ENCODE peak calls at places on chromosomes 7 and 10, in nine cellular contexts. One of them, this sample, is unnamed.

GRCh38 chr7:95420996-95421846 is 13.6 kb downstream of the PON2 start:
- DNase-seq in AG04450: peak; percentile 63
- DNase-seq in tibial nerve: no peak
- DNase-seq in esophagus squamous epithelium: no peak
- DNase-seq in testis: no peak
- DNase-seq in Panc1: no peak
- DNase-seq in upper lobe of right lung: no peak
- DNase-seq in A673: no peak
- DNase-seq in heart right ventricle: no peak
- DNase-seq in this sample: peak; percentile 47

GRCh38 chr7:28672397-28672797 is 260.1 kb downstream of the CREB5 start:
- DNase-seq in AG04450: no peak
- DNase-seq in tibial nerve: no peak
- DNase-seq in esophagus squamous epithelium: no peak
- DNase-seq in testis: no peak
- DNase-seq in Panc1: no peak
- DNase-seq in upper lobe of right lung: no peak
- DNase-seq in A673: no peak
- DNase-seq in heart right ventricle: no peak
- DNase-seq in this sample: no peak

GRCh38 chr7:92221766-92222165 is 23.9 kb downstream of the KRIT1 start:
- DNase-seq in AG04450: no peak
- DNase-seq in tibial nerve: no peak
- DNase-seq in esophagus squamous epithelium: no peak
- DNase-seq in testis: no peak
- DNase-seq in Panc1: no peak
- DNase-seq in upper lobe of right lung: no peak
- DNase-seq in A673: no peak
- DNase-seq in heart right ventricle: no peak
- DNase-seq in this sample: no peak

GRCh38 chr7:21704362-21704761 is 161.5 kb downstream of the DNAH11 start:
- DNase-seq in AG04450: no peak
- DNase-seq in tibial nerve: no peak
- DNase-seq in esophagus squamous epithelium: no peak
- DNase-seq in testis: no peak
- DNase-seq in Panc1: no peak
- DNase-seq in upper lobe of right lung: no peak
- DNase-seq in A673: no peak
- DNase-seq in heart right ventricle: no peak
- DNase-seq in this sample: no peak

GRCh38 chr10:29619273-29619672 is 15.5 kb downstream of the SVIL start:
- DNase-seq in AG04450: peak; percentile 49
- DNase-seq in tibial nerve: no peak
- DNase-seq in esophagus squamous epithelium: no peak
- DNase-seq in testis: no peak
- DNase-seq in Panc1: no peak
- DNase-seq in upper lobe of right lung: no peak
- DNase-seq in A673: no peak
- DNase-seq in heart right ventricle: no peak
- DNase-seq in this sample: no peak

GRCh38 chr10:31526681-31527080 is 207.7 kb downstream of the ZEB1 start:
- DNase-seq in AG04450: no peak
- DNase-seq in tibial nerve: no peak
- DNase-seq in esophagus squamous epithelium: no peak
- DNase-seq in testis: no peak
- DNase-seq in Panc1: no peak
- DNase-seq in upper lobe of right lung: no peak
- DNase-seq in A673: no peak
- DNase-seq in heart right ventricle: no peak
- DNase-seq in this sample: peak; percentile 39

GRCh38 chr10:6990891-6991290 is 410.8 kb upstream of the PRKCQ start:
- DNase-seq in AG04450: no peak
- DNase-seq in tibial nerve: no peak
- DNase-seq in esophagus squamous epithelium: no peak
- DNase-seq in testis: no peak
- DNase-seq in Panc1: no peak
- DNase-seq in upper lobe of right lung: no peak
- DNase-seq in A673: no peak
- DNase-seq in heart right ventricle: no peak
- DNase-seq in this sample: no peak

GRCh38 chr7:75909521-75910132 is 5.3 kb upstream of the POR start:
- DNase-seq in AG04450: no peak
- DNase-seq in tibial nerve: no peak
- DNase-seq in esophagus squamous epithelium: no peak
- DNase-seq in testis: no peak
- DNase-seq in Panc1: no peak
- DNase-seq in upper lobe of right lung: no peak
- DNase-seq in A673: no peak
- DNase-seq in heart right ventricle: no peak
- DNase-seq in this sample: no peak

GRCh38 chr7:1844956-1845390 is 174.9 kb downstream of the ELFN1 start:
- DNase-seq in AG04450: no peak
- DNase-seq in tibial nerve: no peak
- DNase-seq in esophagus squamous epithelium: no peak
- DNase-seq in testis: peak; percentile 87
- DNase-seq in Panc1: no peak
- DNase-seq in upper lobe of right lung: peak; percentile 61
- DNase-seq in A673: no peak
- DNase-seq in heart right ventricle: peak; percentile 7
- DNase-seq in this sample: no peak

GRCh38 chr10:117762819-117763172 is 220.2 kb downstream of the EMX2 start:
- DNase-seq in AG04450: no peak
- DNase-seq in tibial nerve: no peak
- DNase-seq in esophagus squamous epithelium: no peak
- DNase-seq in testis: no peak
- DNase-seq in Panc1: no peak
- DNase-seq in upper lobe of right lung: no peak
- DNase-seq in A673: peak; percentile 36
- DNase-seq in heart right ventricle: no peak
- DNase-seq in this sample: no peak

GRCh38 chr7:1707756-1708611 is 37.9 kb downstream of the ELFN1 start:
- DNase-seq in AG04450: no peak
- DNase-seq in tibial nerve: no peak
- DNase-seq in esophagus squamous epithelium: no peak
- DNase-seq in testis: no peak
- DNase-seq in Panc1: no peak
- DNase-seq in upper lobe of right lung: peak; percentile 44
- DNase-seq in A673: no peak
- DNase-seq in heart right ventricle: no peak
- DNase-seq in this sample: no peak

GRCh38 chr7:159083698-159084068 is 61.0 kb downstream of the VIPR2 start:
- DNase-seq in AG04450: no peak
- DNase-seq in tibial nerve: no peak
- DNase-seq in esophagus squamous epithelium: no peak
- DNase-seq in testis: no peak
- DNase-seq in Panc1: no peak
- DNase-seq in upper lobe of right lung: no peak
- DNase-seq in A673: no peak
- DNase-seq in heart right ventricle: no peak
- DNase-seq in this sample: no peak

GRCh38 chr10:97549587-97550322 is 22.8 kb upstream of the ANKRD2 start:
- DNase-seq in AG04450: no peak
- DNase-seq in tibial nerve: no peak
- DNase-seq in esophagus squamous epithelium: no peak
- DNase-seq in testis: peak; percentile 54
- DNase-seq in Panc1: no peak
- DNase-seq in upper lobe of right lung: no peak
- DNase-seq in A673: no peak
- DNase-seq in heart right ventricle: no peak
- DNase-seq in this sample: no peak
- H3K27ac ChIP-seq in AG04450: peak overlapping the region; percentile 31
- H3K27ac ChIP-seq in tibial nerve: no peak overlapping the region
- H3K27ac ChIP-seq in esophagus squamous epithelium: peak overlapping the region; percentile 29
- H3K27ac ChIP-seq in testis: peak overlapping the region; percentile 83
- H3K27ac ChIP-seq in Panc1: peak overlapping the region; percentile 81
- H3K27ac ChIP-seq in upper lobe of right lung: peak overlapping the region; percentile 30
- H3K27ac ChIP-seq in A673: no peak overlapping the region
- H3K27ac ChIP-seq in heart right ventricle: no peak overlapping the region
- H3K27ac ChIP-seq in this sample: no peak overlapping the region

GRCh38 chr7:139431010-139431409 is 52.5 kb downstream of the KLRG2 start:
- DNase-seq in AG04450: no peak
- DNase-seq in tibial nerve: no peak
- DNase-seq in esophagus squamous epithelium: no peak
- DNase-seq in testis: no peak
- DNase-seq in Panc1: no peak
- DNase-seq in upper lobe of right lung: no peak
- DNase-seq in A673: no peak
- DNase-seq in heart right ventricle: no peak
- DNase-seq in this sample: no peak
- H3K27me3 ChIP-seq in AG04450: no peaks in the 10 kb centered on the region
- H3K27me3 ChIP-seq in tibial nerve: no peaks in the 10 kb centered on the region
- H3K27me3 ChIP-seq in esophagus squamous epithelium: no peaks in the 10 kb centered on the region
- H3K27me3 ChIP-seq in testis: no peaks in the 10 kb centered on the region
- H3K27me3 ChIP-seq in Panc1: no peaks in the 10 kb centered on the region
- H3K27me3 ChIP-seq in upper lobe of right lung: no peaks in the 10 kb centered on the region
- H3K27me3 ChIP-seq in A673: no peaks in the 10 kb centered on the region
- H3K27me3 ChIP-seq in heart right ventricle: no peaks in the 10 kb centered on the region
- H3K27me3 ChIP-seq in this sample: no peaks in the 10 kb centered on the region

GRCh38 chr10:125977206-125977605 is 80.8 kb downstream of the FANK1 start:
- DNase-seq in AG04450: no peak
- DNase-seq in tibial nerve: no peak
- DNase-seq in esophagus squamous epithelium: no peak
- DNase-seq in testis: no peak
- DNase-seq in Panc1: no peak
- DNase-seq in upper lobe of right lung: no peak
- DNase-seq in A673: peak; percentile 25
- DNase-seq in heart right ventricle: no peak
- DNase-seq in this sample: no peak
- TF ChIP-seq CTCF in AG04450: no peak
- TF ChIP-seq CTCF in tibial nerve: no peak
- TF ChIP-seq CTCF in esophagus squamous epithelium: no peak
- TF ChIP-seq CTCF in testis: no peak
- TF ChIP-seq CTCF in Panc1: peak; percentile 67
- TF ChIP-seq CTCF in upper lobe of right lung: no peak
- TF ChIP-seq CTCF in A673: peak; percentile 58
- TF ChIP-seq CTCF in heart right ventricle: no peak
- TF ChIP-seq CTCF in this sample: peak; percentile 41

GRCh38 chr7:131498237-131498885 is 58.1 kb downstream of the PODXL start:
- DNase-seq in AG04450: no peak
- DNase-seq in tibial nerve: no peak
- DNase-seq in esophagus squamous epithelium: no peak
- DNase-seq in testis: no peak
- DNase-seq in Panc1: no peak
- DNase-seq in upper lobe of right lung: no peak
- DNase-seq in A673: no peak
- DNase-seq in heart right ventricle: no peak
- DNase-seq in this sample: no peak
- H3K27ac ChIP-seq in AG04450: no peak overlapping the region
- H3K27ac ChIP-seq in tibial nerve: no peak overlapping the region
- H3K27ac ChIP-seq in esophagus squamous epithelium: no peak overlapping the region
- H3K27ac ChIP-seq in testis: no peak overlapping the region
- H3K27ac ChIP-seq in Panc1: no peak overlapping the region
- H3K27ac ChIP-seq in upper lobe of right lung: no peak overlapping the region
- H3K27ac ChIP-seq in A673: no peak overlapping the region
- H3K27ac ChIP-seq in heart right ventricle: no peak overlapping the region
- H3K27ac ChIP-seq in this sample: no peak overlapping the region

DNA sequence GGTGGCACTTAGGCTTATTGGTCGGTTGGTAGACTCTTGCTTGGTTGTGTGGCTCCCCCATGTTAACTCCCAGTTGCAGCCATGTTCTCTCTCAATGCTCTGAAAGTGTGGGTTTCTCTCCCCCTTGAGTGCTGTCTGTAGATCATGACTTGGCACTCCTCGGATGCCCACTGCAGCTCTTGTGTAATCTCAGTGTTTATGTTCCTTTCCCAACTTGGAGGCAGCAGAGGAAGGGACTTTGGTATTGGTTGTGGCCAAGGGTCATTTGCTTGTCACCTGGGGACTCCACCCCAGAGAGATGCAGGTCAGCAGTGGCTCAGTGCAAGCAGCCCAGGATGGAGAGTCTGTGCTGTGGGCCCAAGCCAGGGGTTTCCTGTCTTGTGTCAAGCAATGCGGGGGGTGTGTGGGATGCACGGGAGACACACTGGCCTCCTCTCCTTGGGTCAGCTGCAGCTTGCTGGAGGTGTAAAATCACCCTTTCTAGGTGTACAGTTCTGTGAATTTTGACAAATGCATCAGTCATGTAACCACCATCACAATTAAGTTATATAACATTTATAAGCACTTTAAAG is 36.9 kb downstream of the PIK3CG start:
- DNase-seq in AG04450: no peak
- DNase-seq in tibial nerve: no peak
- DNase-seq in esophagus squamous epithelium: no peak
- DNase-seq in testis: no peak
- DNase-seq in Panc1: no peak
- DNase-seq in upper lobe of right lung: no peak
- DNase-seq in A673: no peak
- DNase-seq in heart right ventricle: no peak
- DNase-seq in this sample: no peak
- H3K27me3 ChIP-seq in AG04450: no peaks in the 10 kb centered on the region
- H3K27me3 ChIP-seq in tibial nerve: no peaks in the 10 kb centered on the region
- H3K27me3 ChIP-seq in esophagus squamous epithelium: no peaks in the 10 kb centered on the region
- H3K27me3 ChIP-seq in testis: no peaks in the 10 kb centered on the region
- H3K27me3 ChIP-seq in Panc1: peaks cover 3% of the 10 kb centered on the region
- H3K27me3 ChIP-seq in upper lobe of right lung: no peaks in the 10 kb centered on the region
- H3K27me3 ChIP-seq in A673: no peaks in the 10 kb centered on the region
- H3K27me3 ChIP-seq in heart right ventricle: no peaks in the 10 kb centered on the region
- H3K27me3 ChIP-seq in this sample: peaks cover 4% of the 10 kb centered on the region

This sample was measured in brain microvascular endothelial cell.